ENCODE peak calls at places on chromosomes 5 and 9, in seven cellular contexts. C is K562, K is H1, S is GM12878, I is HCT116, Z is HepG2, X is SK-N-SH. A is an unnamed sample.

GRCh38 chr9:113635586-113635985 is 172.1 kb downstream of the RGS3 start:
- DNase-seq in Z (no peak), I (no peak), X (no peak), C (no peak), K (no peak), S (no peak), A (no peak)

GRCh38 chr5:171573021-171573420 is 153.6 kb downstream of the FGF18 start:
- DNase-seq in S (no peak), X (no peak), I (no peak), K (no peak), C (no peak), Z (no peak), A (no peak)

GRCh38 chr9:129584136-129584535 is 36.8 kb downstream of the C9orf50 start:
- DNase-seq in Z (peak; percentile 82), X (peak; percentile 85), S (peak; percentile 76), I (peak; percentile 85), C (peak; percentile 92), K (peak; percentile 71), A (peak; percentile 65)

GRCh38 chr5:80083115-80083890 is 48.2 kb downstream of the THBS4 start:
- DNase-seq in C (peak; percentile 63), I (peak; percentile 71), Z (peak; percentile 54), K (peak; percentile 77), X (peak; percentile 76), S (no peak), A (no peak)

GRCh38 chr9:106534800-106535199 is 328.2 kb upstream of the ZNF462 start:
- DNase-seq in I (no peak), C (no peak), S (no peak), X (no peak), Z (no peak), K (no peak), A (no peak)

GRCh38 chr5:62477801-62478200 is 65.2 kb downstream of the IPO11 start:
- DNase-seq in S (no peak), K (no peak), X (no peak), C (no peak), Z (no peak), I (no peak), A (no peak)

GRCh38 chr5:93273176-93273575 is 307.8 kb downstream of the NR2F1-AS1 start:
- DNase-seq in I (no peak), X (no peak), S (no peak), K (no peak), Z (no peak), C (no peak), A (no peak)

GRCh38 chr9:31612336-31613030 is 772.0 kb upstream of the ACO1 start:
- DNase-seq in S (no peak), C (no peak), Z (no peak), X (no peak), I (no peak), K (no peak), A (no peak)

GRCh38 chr5:28408186-28408585 is 1369.8 kb upstream of the CDH9 start:
- DNase-seq in X (no peak), C (no peak), S (no peak), K (no peak), Z (no peak), I (no peak), A (no peak)

GRCh38 chr5:139389701-139390638 is at the start of gene MZB1:
- DNase-seq in X (no peak), K (no peak), Z (no peak), C (no peak), I (no peak), S (peak; percentile 95), A (no peak)

GRCh38 chr9:133763272-133764183 is 25.4 kb upstream of the SARDH start:
- DNase-seq in S (no peak), X (no peak), K (peak; percentile 45), I (no peak), C (no peak), Z (no peak), A (no peak)

GRCh38 chr5:92042237-92042636 is 659.1 kb upstream of the ARRDC3 start:
- DNase-seq in I (no peak), C (no peak), S (no peak), K (no peak), X (no peak), Z (no peak), A (no peak)

GRCh38 chr9:98146101-98146991 is 27.3 kb upstream of the TRIM14 start:
- DNase-seq in X (peak; percentile 75), I (no peak), S (peak; percentile 36), K (no peak), Z (peak; percentile 94), C (peak; percentile 13), A (peak; percentile 52)

GRCh38 chr5:39187873-39188731 is 31.3 kb downstream of the FYB1 start:
- DNase-seq in C (no peak), X (no peak), Z (no peak), K (no peak), S (no peak), I (no peak), A (no peak)

GRCh38 chr5:180352976-180353225 is 235 bp downstream of the GFPT2 start:
- DNase-seq in K (no peak), C (no peak), X (no peak), I (no peak), Z (no peak), S (no peak), A (no peak)

GRCh38 chr9:88106492-88106891 is 31.8 kb downstream of the SPATA31C2 start:
- DNase-seq in C (no peak), K (no peak), S (no peak), X (peak; percentile 29), Z (no peak), I (peak; percentile 54), A (peak; percentile 22)

GRCh38 chr9:78004478-78005229 is 27.0 kb downstream of the GNAQ start:
- DNase-seq in X (no peak), Z (peak; percentile 85), K (no peak), S (no peak), C (peak; percentile 48), I (peak; percentile 2), A (no peak)

DNA sequence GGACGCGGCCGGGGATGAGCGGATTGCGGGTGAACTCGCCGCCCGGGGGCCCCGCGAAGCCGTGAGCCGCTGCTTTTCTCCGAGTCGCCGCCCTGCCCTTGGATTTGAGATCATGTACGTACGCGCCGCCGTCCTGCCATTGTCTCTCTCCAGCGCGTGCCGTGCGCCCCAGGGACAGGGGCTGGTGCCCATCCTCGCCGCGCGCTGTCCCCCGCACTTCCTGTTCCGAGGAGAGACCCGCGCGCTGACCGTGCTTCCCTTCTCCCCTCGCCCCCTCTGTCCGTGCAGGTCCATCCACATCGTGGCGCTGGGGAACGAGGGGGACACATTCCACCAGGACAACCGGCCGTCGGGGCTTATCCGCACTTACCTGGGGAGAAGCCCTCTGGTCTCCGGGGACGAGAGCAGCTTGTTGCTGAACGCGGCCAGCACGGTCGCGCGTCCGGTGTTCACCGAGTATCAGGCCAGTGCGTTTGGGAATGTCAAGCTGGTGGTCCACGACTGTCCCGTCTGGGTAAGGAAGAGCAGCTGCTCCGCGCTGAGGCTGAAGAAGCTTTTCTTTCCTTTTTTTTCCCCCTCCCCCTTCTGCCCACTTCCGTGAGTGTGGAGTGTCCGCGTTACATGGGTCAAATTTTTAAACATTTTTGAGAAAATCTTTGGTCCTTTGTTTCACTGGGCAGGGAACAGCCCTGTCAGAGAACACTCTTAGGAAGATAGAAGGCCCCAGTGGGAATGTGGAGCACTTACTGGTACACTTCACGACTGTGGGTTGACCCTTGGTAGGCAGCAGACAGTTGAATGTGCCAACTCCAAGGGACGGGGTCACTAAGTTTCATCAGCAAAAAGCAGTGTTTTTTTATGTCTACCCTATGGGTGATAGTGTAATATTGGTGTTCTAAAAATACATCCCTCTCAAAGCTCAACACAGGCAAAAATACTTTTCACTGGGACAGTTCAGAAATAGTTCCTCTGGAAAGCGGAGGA is 727 bp downstream of the RHOBTB3 start:
- DNase-seq in Z (peak; percentile 20), K (peak; percentile 80), X (peak; percentile 75), S (no peak), C (peak; percentile 65), I (no peak), A (no peak)
- TF ChIP-seq YY1 in Z (no peak), K (peak; percentile 16), X (no peak), S (no peak), C (no peak), I (no peak), A (no peak)

GRCh38 chr5:42881416-42882109 is 69.9 kb upstream of the SELENOP start:
- DNase-seq in C (no peak), S (no peak), Z (no peak), X (no peak), I (no peak), K (no peak), A (no peak)

GRCh38 chr5:42875785-42876374 is 64.2 kb upstream of the SELENOP start:
- DNase-seq in I (no peak), X (no peak), S (no peak), K (no peak), C (peak; percentile 42), Z (peak; percentile 59), A (no peak)

GRCh38 chr5:42880621-42881020 is 68.9 kb upstream of the SELENOP start:
- DNase-seq in X (no peak), S (no peak), I (no peak), K (no peak), C (no peak), Z (no peak), A (no peak)

GRCh38 chr5:42876375-42876844 is 64.7 kb upstream of the SELENOP start:
- DNase-seq in K (no peak), X (no peak), C (peak; percentile 76), I (no peak), S (no peak), Z (no peak), A (no peak)

GRCh38 chr5:42879267-42879666 is 67.6 kb upstream of the SELENOP start:
- DNase-seq in C (no peak), S (no peak), X (no peak), Z (no peak), I (no peak), K (no peak), A (no peak)
- H3K9ac ChIP-seq in C (no peak overlapping the region), S (no peak overlapping the region), X (no peak overlapping the region), Z (no peak overlapping the region), I (no peak overlapping the region), K (no peak overlapping the region), A (no peak overlapping the region)

DNA sequence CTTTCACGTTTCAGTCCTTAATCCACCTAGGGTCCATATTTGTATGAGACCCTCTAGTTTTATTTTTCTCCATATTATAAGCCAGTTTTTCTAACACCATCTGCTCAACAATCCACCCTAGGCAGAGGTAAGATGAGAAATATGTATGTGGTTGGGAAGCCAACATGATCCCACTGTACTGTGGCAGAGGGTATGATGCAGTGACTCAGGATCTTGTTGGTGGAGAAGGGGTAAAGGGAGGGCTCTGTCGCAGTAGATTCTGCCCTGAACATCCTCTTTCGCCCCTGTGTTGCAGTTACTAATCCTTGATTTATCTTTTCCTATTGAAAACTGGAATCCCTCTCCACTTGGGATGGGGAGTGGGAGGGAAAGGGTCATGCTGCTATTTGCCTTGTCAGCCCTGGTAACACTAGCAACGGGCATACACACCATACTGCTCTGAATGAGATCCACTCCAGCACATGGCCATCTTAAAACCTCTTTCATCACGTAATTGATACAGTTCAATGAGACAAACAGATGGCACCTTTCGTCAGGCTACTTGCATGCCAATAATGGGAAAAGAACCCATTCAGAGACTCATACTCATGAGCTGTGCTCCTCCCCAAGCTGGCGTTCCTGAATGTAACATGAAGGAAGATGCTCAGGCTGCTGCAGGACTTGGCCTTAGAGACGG is 63.0 kb downstream of the ADAMTS12 start:
- DNase-seq in Z (no peak), X (no peak), K (no peak), C (no peak), S (no peak), I (no peak), A (no peak)
- TF ChIP-seq YY1 in Z (no peak), X (no peak), K (no peak), C (no peak), S (no peak), I (no peak), A (no peak)

DNA sequence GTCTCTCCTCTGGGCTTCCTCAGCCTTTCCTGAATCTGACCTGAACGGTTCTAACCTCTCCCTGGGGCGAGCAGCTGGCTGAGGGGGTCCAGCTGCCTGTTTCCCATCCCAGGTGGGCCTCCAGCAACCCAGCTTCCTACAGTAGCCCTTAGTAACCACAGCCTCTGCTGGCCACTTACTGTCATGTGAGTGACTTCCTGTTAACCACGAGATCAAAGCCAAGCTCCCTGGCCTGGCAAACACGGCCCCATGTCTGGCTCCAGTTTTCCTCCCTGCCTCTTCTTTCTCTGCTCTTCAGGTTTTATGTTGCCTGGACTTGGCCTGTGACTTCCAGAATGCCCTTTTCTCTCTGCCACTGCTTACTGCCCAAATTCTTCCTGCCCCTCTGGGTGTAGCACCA is 47.2 kb upstream of the DAB2IP start:
- DNase-seq in K (no peak), I (no peak), X (peak; percentile 44), Z (peak; percentile 82), S (no peak), C (peak; percentile 3), A (no peak)
- H3K9ac ChIP-seq in K (no peak overlapping the region), I (no peak overlapping the region), X (no peak overlapping the region), Z (no peak overlapping the region), S (no peak overlapping the region), C (no peak overlapping the region), A (no peak overlapping the region)

A was measured in NT2/D1.